ENCODE peak calls at places on chromosomes 4 and X, in five cellular contexts. One of them, this sample, is unnamed.

GRCh38 chrX:47321386-47321785 is 49.0 kb upstream of the ZNF157 start:
- DNase-seq in Karpas-422: no peak
- DNase-seq in thoracic aorta: no peak
- DNase-seq in neural progenitor cell: peak; percentile 92
- DNase-seq in testis: peak; percentile 86
- DNase-seq in this sample: peak; percentile 67

GRCh38 chr4:109729563-109730293 is at the start of gene PLA2G12A:
- DNase-seq in testis: peak; percentile 79
- DNase-seq in Karpas-422: peak; percentile 90
- DNase-seq in thoracic aorta: no peak
- DNase-seq in neural progenitor cell: peak; percentile 88
- DNase-seq in this sample: peak; percentile 90

GRCh38 chr4:1412376-1413220 is 6.4 kb upstream of the NKX1-1 start:
- DNase-seq in thoracic aorta: no peak
- DNase-seq in testis: no peak
- DNase-seq in Karpas-422: no peak
- DNase-seq in neural progenitor cell: no peak
- DNase-seq in this sample: no peak

GRCh38 chrX:12791253-12792228 is at the start of gene PRPS2:
- DNase-seq in neural progenitor cell: peak; percentile 80
- DNase-seq in thoracic aorta: peak; percentile 3
- DNase-seq in Karpas-422: peak; percentile 85
- DNase-seq in testis: peak; percentile 88
- DNase-seq in this sample: peak; percentile 75

GRCh38 chr4:106507440-106507839 is 138.9 kb upstream of the GIMD1 start:
- DNase-seq in testis: no peak
- DNase-seq in neural progenitor cell: no peak
- DNase-seq in Karpas-422: no peak
- DNase-seq in thoracic aorta: no peak
- DNase-seq in this sample: no peak

GRCh38 chr4:29908276-29908675 is 811.9 kb upstream of the PCDH7 start:
- DNase-seq in neural progenitor cell: no peak
- DNase-seq in Karpas-422: no peak
- DNase-seq in testis: no peak
- DNase-seq in thoracic aorta: no peak
- DNase-seq in this sample: no peak

GRCh38 chr4:54185871-54186270 is 43.2 kb upstream of the PDGFRA start:
- DNase-seq in thoracic aorta: no peak
- DNase-seq in neural progenitor cell: no peak
- DNase-seq in Karpas-422: no peak
- DNase-seq in testis: no peak
- DNase-seq in this sample: no peak

GRCh38 chrX:71870337-71871098 is 40.1 kb upstream of the NHSL2 start:
- DNase-seq in testis: peak; percentile 20
- DNase-seq in neural progenitor cell: peak; percentile 55
- DNase-seq in Karpas-422: peak; percentile 83
- DNase-seq in thoracic aorta: no peak
- DNase-seq in this sample: peak; percentile 88

GRCh38 chr4:40916880-40917279 is 167.1 kb downstream of the NSUN7 start:
- DNase-seq in neural progenitor cell: peak; percentile 44
- DNase-seq in thoracic aorta: no peak
- DNase-seq in testis: peak; percentile 83
- DNase-seq in Karpas-422: peak; percentile 74
- DNase-seq in this sample: peak; percentile 83

GRCh38 chrX:107659768-107660167 is 31.5 kb downstream of the PRPS1 start:
- DNase-seq in neural progenitor cell: no peak
- DNase-seq in testis: no peak
- DNase-seq in thoracic aorta: no peak
- DNase-seq in Karpas-422: peak; percentile 80
- DNase-seq in this sample: no peak

GRCh38 chrX:46898207-46898606 is 14.0 kb upstream of the JADE3 start:
- DNase-seq in neural progenitor cell: no peak
- DNase-seq in Karpas-422: no peak
- DNase-seq in thoracic aorta: no peak
- DNase-seq in testis: no peak
- DNase-seq in this sample: no peak

GRCh38 chrX:129037389-129037788 is 485.9 kb downstream of the SMARCA1 start:
- DNase-seq in thoracic aorta: no peak
- DNase-seq in neural progenitor cell: no peak
- DNase-seq in Karpas-422: no peak
- DNase-seq in testis: no peak
- DNase-seq in this sample: no peak
- H3K27ac ChIP-seq in thoracic aorta: no peak overlapping the region
- H3K27ac ChIP-seq in neural progenitor cell: no peak overlapping the region
- H3K27ac ChIP-seq in Karpas-422: no peak overlapping the region
- H3K27ac ChIP-seq in testis: no peak overlapping the region
- H3K27ac ChIP-seq in this sample: no peak overlapping the region

DNA sequence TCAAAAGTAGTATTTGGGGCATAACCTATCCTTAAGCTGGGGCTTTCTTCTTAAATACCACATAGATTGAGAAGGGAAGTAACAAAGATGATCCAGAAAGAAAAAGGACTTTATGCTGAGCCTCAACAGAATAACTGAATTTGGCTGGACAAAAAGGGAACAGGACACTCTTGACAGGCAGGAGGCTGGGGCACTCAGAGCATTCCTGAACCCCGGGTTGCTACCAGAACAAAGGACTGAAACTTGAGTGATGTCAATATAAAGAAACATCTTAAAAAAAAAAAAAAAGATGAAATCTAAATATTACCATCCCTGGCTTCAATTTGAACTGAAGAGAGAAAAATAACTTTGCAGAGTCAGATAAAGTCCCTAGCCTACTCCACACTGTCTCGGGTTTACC is 23.9 kb downstream of the RELL1 start:
- DNase-seq in testis: no peak
- DNase-seq in thoracic aorta: no peak
- DNase-seq in Karpas-422: no peak
- DNase-seq in neural progenitor cell: peak; percentile 50
- DNase-seq in this sample: no peak
- H3K4me3 ChIP-seq in testis: no peak overlapping the region
- H3K4me3 ChIP-seq in thoracic aorta: no peak overlapping the region
- H3K4me3 ChIP-seq in Karpas-422: no peak overlapping the region
- H3K4me3 ChIP-seq in neural progenitor cell: no peak overlapping the region
- H3K4me3 ChIP-seq in this sample: no peak overlapping the region

GRCh38 chr4:38149472-38149871 is 189.3 kb downstream of the PTTG2 start:
- DNase-seq in neural progenitor cell: no peak
- DNase-seq in testis: no peak
- DNase-seq in Karpas-422: no peak
- DNase-seq in thoracic aorta: no peak
- DNase-seq in this sample: no peak

GRCh38 chr4:38145033-38145673 is 185.0 kb downstream of the PTTG2 start:
- DNase-seq in Karpas-422: no peak
- DNase-seq in testis: no peak
- DNase-seq in neural progenitor cell: no peak
- DNase-seq in thoracic aorta: no peak
- DNase-seq in this sample: no peak

GRCh38 chr4:38145741-38146140 is 185.5 kb downstream of the PTTG2 start:
- DNase-seq in testis: no peak
- DNase-seq in thoracic aorta: no peak
- DNase-seq in neural progenitor cell: no peak
- DNase-seq in Karpas-422: no peak
- DNase-seq in this sample: no peak

GRCh38 chr4:38144029-38144428 is 183.8 kb downstream of the PTTG2 start:
- DNase-seq in thoracic aorta: no peak
- DNase-seq in testis: no peak
- DNase-seq in neural progenitor cell: no peak
- DNase-seq in Karpas-422: no peak
- DNase-seq in this sample: no peak

DNA sequence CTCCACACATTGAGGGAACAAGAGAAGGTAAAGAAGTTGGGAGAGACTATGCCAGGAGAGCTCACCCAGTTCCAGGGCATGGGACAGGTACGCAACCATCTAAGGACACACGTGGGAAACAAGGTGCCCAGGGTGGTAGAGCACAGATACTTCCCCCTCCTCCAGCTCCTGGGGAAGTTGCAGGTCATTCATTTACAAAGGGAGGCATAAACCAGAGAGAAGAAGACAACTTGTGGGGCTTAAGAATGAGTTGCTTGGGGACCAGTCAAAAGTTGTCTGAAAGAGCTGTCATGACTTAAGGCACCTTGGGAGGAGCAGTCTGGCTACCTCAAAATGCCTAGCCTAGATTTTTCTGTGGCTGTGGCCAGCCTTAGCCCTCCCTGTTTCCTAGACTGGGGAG is 186.2 kb downstream of the PTTG2 start:
- DNase-seq in neural progenitor cell: no peak
- DNase-seq in thoracic aorta: no peak
- DNase-seq in Karpas-422: no peak
- DNase-seq in testis: no peak
- DNase-seq in this sample: no peak
- H3K27ac ChIP-seq in neural progenitor cell: no peak overlapping the region
- H3K27ac ChIP-seq in thoracic aorta: no peak overlapping the region
- H3K27ac ChIP-seq in Karpas-422: no peak overlapping the region
- H3K27ac ChIP-seq in testis: no peak overlapping the region
- H3K27ac ChIP-seq in this sample: no peak overlapping the region

GRCh38 chrX:45771114-45771513 is 570.4 kb upstream of the DIPK2B start:
- DNase-seq in Karpas-422: no peak
- DNase-seq in testis: no peak
- DNase-seq in thoracic aorta: no peak
- DNase-seq in neural progenitor cell: no peak
- DNase-seq in this sample: no peak

GRCh38 chrX:45774961-45775360 is 574.3 kb upstream of the DIPK2B start:
- DNase-seq in Karpas-422: no peak
- DNase-seq in neural progenitor cell: no peak
- DNase-seq in thoracic aorta: no peak
- DNase-seq in testis: no peak
- DNase-seq in this sample: no peak

GRCh38 chrX:45768666-45769065 is 568.0 kb upstream of the DIPK2B start:
- DNase-seq in Karpas-422: no peak
- DNase-seq in neural progenitor cell: no peak
- DNase-seq in thoracic aorta: no peak
- DNase-seq in testis: no peak
- DNase-seq in this sample: no peak

GRCh38 chrX:45769919-45770582 is 569.4 kb upstream of the DIPK2B start:
- DNase-seq in thoracic aorta: peak; percentile 26
- DNase-seq in neural progenitor cell: peak; percentile 26
- DNase-seq in testis: peak; percentile 24
- DNase-seq in Karpas-422: no peak
- DNase-seq in this sample: no peak

GRCh38 chrX:45771560-45772340 is 571.1 kb upstream of the DIPK2B start:
- DNase-seq in Karpas-422: no peak
- DNase-seq in testis: no peak
- DNase-seq in neural progenitor cell: no peak
- DNase-seq in thoracic aorta: no peak
- DNase-seq in this sample: no peak
- H3K4me3 ChIP-seq in Karpas-422: no peak overlapping the region
- H3K4me3 ChIP-seq in testis: no peak overlapping the region
- H3K4me3 ChIP-seq in neural progenitor cell: no peak overlapping the region
- H3K4me3 ChIP-seq in thoracic aorta: peak overlapping the region; percentile 70
- H3K4me3 ChIP-seq in this sample: no peak overlapping the region

GRCh38 chr4:182905038-182905437 is 12.1 kb downstream of the DCTD start:
- DNase-seq in Karpas-422: no peak
- DNase-seq in testis: no peak
- DNase-seq in thoracic aorta: no peak
- DNase-seq in neural progenitor cell: no peak
- DNase-seq in this sample: no peak
- H3K27ac ChIP-seq in Karpas-422: no peak overlapping the region
- H3K27ac ChIP-seq in testis: no peak overlapping the region
- H3K27ac ChIP-seq in thoracic aorta: no peak overlapping the region
- H3K27ac ChIP-seq in neural progenitor cell: peak overlapping the region; percentile 50
- H3K27ac ChIP-seq in this sample: no peak overlapping the region

DNA sequence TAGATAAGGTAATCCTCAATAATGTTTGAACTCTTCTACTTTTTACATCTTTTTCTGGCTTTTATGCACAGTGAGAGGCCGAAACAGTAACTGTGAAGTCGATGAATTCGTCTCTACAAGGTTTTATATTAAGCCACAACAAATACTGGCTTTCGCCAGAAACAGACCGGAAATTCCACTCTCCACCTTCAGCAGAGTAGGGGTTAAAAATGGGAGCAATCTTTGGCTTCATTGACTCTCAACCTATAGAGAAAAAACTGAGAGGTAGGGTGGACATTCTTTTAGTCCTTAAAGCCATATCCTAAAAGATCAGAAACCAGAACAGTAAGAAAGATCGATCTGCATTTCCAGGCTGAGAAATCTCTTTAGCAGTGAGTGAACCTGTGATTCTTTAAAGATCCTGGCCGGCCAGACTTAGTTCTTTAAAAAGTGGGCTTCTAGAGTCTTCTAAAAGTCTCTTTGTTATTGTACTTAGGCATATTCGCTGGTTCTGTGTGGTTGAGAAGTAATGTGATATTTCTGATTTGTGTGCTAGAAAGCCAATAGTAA is 1.9 kb downstream of the HSPA4L start:
- DNase-seq in thoracic aorta: no peak
- DNase-seq in neural progenitor cell: no peak
- DNase-seq in testis: no peak
- DNase-seq in Karpas-422: no peak
- DNase-seq in this sample: no peak
- H3K4me3 ChIP-seq in thoracic aorta: peak overlapping the region; percentile 83
- H3K4me3 ChIP-seq in neural progenitor cell: no peak overlapping the region
- H3K4me3 ChIP-seq in testis: peak overlapping the region; percentile 79
- H3K4me3 ChIP-seq in Karpas-422: no peak overlapping the region
- H3K4me3 ChIP-seq in this sample: peak overlapping the region; percentile 58

GRCh38 chr4:61521451-61521850 is 321.3 kb downstream of the ADGRL3 start:
- DNase-seq in testis: no peak
- DNase-seq in thoracic aorta: no peak
- DNase-seq in neural progenitor cell: no peak
- DNase-seq in Karpas-422: no peak
- DNase-seq in this sample: no peak

GRCh38 chr4:61517144-61517543 is 317.0 kb downstream of the ADGRL3 start:
- DNase-seq in thoracic aorta: no peak
- DNase-seq in testis: no peak
- DNase-seq in neural progenitor cell: peak; percentile 70
- DNase-seq in Karpas-422: no peak
- DNase-seq in this sample: no peak

GRCh38 chr4:61520176-61520575 is 320.1 kb downstream of the ADGRL3 start:
- DNase-seq in neural progenitor cell: no peak
- DNase-seq in testis: no peak
- DNase-seq in Karpas-422: no peak
- DNase-seq in thoracic aorta: no peak
- DNase-seq in this sample: no peak

GRCh38 chr4:61522312-61522711 is 322.2 kb downstream of the ADGRL3 start:
- DNase-seq in Karpas-422: no peak
- DNase-seq in neural progenitor cell: no peak
- DNase-seq in testis: no peak
- DNase-seq in thoracic aorta: no peak
- DNase-seq in this sample: no peak

DNA sequence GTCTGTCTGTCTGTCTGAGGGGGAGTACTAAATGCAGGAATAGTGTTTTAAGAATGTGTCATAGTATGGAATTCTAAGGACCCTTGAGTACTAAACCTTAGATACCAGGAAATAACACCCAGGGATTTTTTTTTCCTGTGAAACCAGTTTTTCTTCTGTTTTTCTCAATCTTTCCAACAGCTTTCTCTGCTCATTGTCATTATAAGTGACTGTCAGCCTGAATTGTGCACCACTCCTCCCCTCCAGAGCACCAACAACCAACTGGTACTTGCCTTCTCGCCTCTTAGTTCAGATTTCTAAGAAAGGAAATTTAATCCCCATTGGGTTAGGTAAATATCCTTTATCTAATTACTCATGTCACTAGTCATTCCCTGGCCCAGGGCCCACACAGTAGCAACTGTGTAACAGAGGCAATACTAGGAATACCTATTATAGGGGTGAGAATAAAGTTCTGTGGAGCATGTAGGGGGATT is 320.6 kb downstream of the ADGRL3 start:
- DNase-seq in testis: no peak
- DNase-seq in Karpas-422: no peak
- DNase-seq in neural progenitor cell: no peak
- DNase-seq in thoracic aorta: no peak
- DNase-seq in this sample: no peak
- H3K27ac ChIP-seq in testis: no peak overlapping the region
- H3K27ac ChIP-seq in Karpas-422: no peak overlapping the region
- H3K27ac ChIP-seq in neural progenitor cell: no peak overlapping the region
- H3K27ac ChIP-seq in thoracic aorta: no peak overlapping the region
- H3K27ac ChIP-seq in this sample: no peak overlapping the region